ENCODE peak calls at places on chromosomes 6 and 20, in ten cellular contexts. One of them, this sample, is unnamed.
A peak's percentile ranks its signal among the peaks of the same experiment; 100 is the strongest.

GRCh38 chr6:36769676-36770499 is 69.4 kb downstream of the CPNE5 start:
- DNase-seq in pancreas: no peak
- DNase-seq in lung: peak; percentile 52
- DNase-seq in WERI-Rb-1: no peak
- DNase-seq in CD8-positive, alpha-beta T cell: no peak
- DNase-seq in naive thymus-derived CD4-positive, alpha-beta T cell: peak; percentile 36
- DNase-seq in CD4-positive, alpha-beta memory T cell: peak; percentile 20
- DNase-seq in AG04450: no peak
- DNase-seq in sigmoid colon: no peak
- DNase-seq in stomach: peak; percentile 34
- DNase-seq in this sample: no peak

GRCh38 chr20:58888521-58889333 is 36.2 kb downstream of the GNAS start:
- DNase-seq in sigmoid colon: peak; percentile 93
- DNase-seq in CD4-positive, alpha-beta memory T cell: peak; percentile 89
- DNase-seq in AG04450: no peak
- DNase-seq in naive thymus-derived CD4-positive, alpha-beta T cell: peak; percentile 86
- DNase-seq in pancreas: peak; percentile 92
- DNase-seq in WERI-Rb-1: no peak
- DNase-seq in stomach: peak; percentile 82
- DNase-seq in CD8-positive, alpha-beta T cell: peak; percentile 79
- DNase-seq in lung: peak; percentile 76
- DNase-seq in this sample: peak; percentile 72

GRCh38 chr6:166588691-166589333 is 2.3 kb upstream of the RAMACL start:
- DNase-seq in naive thymus-derived CD4-positive, alpha-beta T cell: no peak
- DNase-seq in AG04450: peak; percentile 33
- DNase-seq in WERI-Rb-1: no peak
- DNase-seq in pancreas: no peak
- DNase-seq in stomach: no peak
- DNase-seq in CD4-positive, alpha-beta memory T cell: no peak
- DNase-seq in sigmoid colon: no peak
- DNase-seq in CD8-positive, alpha-beta T cell: no peak
- DNase-seq in lung: no peak
- DNase-seq in this sample: no peak

GRCh38 chr6:89582669-89583325 is 55.8 kb downstream of the LYRM2 start:
- DNase-seq in AG04450: no peak
- DNase-seq in pancreas: no peak
- DNase-seq in CD4-positive, alpha-beta memory T cell: no peak
- DNase-seq in naive thymus-derived CD4-positive, alpha-beta T cell: no peak
- DNase-seq in WERI-Rb-1: peak; percentile 25
- DNase-seq in sigmoid colon: no peak
- DNase-seq in CD8-positive, alpha-beta T cell: no peak
- DNase-seq in stomach: no peak
- DNase-seq in lung: no peak
- DNase-seq in this sample: no peak

GRCh38 chr6:141326426-141326825 is 806.3 kb upstream of the GJE1 start:
- DNase-seq in stomach: no peak
- DNase-seq in CD4-positive, alpha-beta memory T cell: peak; percentile 47
- DNase-seq in AG04450: peak; percentile 94
- DNase-seq in lung: no peak
- DNase-seq in naive thymus-derived CD4-positive, alpha-beta T cell: peak; percentile 2
- DNase-seq in CD8-positive, alpha-beta T cell: no peak
- DNase-seq in pancreas: no peak
- DNase-seq in sigmoid colon: no peak
- DNase-seq in WERI-Rb-1: no peak
- DNase-seq in this sample: no peak

GRCh38 chr6:113997106-113997505 is 26.2 kb upstream of the HDAC2 start:
- DNase-seq in naive thymus-derived CD4-positive, alpha-beta T cell: no peak
- DNase-seq in stomach: no peak
- DNase-seq in CD4-positive, alpha-beta memory T cell: no peak
- DNase-seq in CD8-positive, alpha-beta T cell: no peak
- DNase-seq in sigmoid colon: no peak
- DNase-seq in AG04450: peak; percentile 50
- DNase-seq in lung: no peak
- DNase-seq in WERI-Rb-1: no peak
- DNase-seq in pancreas: no peak
- DNase-seq in this sample: no peak

GRCh38 chr6:3884007-3884745 is 35.0 kb downstream of the FAM50B start:
- DNase-seq in stomach: no peak
- DNase-seq in naive thymus-derived CD4-positive, alpha-beta T cell: no peak
- DNase-seq in lung: no peak
- DNase-seq in sigmoid colon: no peak
- DNase-seq in AG04450: peak; percentile 50
- DNase-seq in pancreas: no peak
- DNase-seq in CD8-positive, alpha-beta T cell: no peak
- DNase-seq in CD4-positive, alpha-beta memory T cell: no peak
- DNase-seq in WERI-Rb-1: no peak
- DNase-seq in this sample: no peak

GRCh38 chr6:136547336-136547735 is 2.9 kb downstream of the MAP7 start:
- DNase-seq in AG04450: no peak
- DNase-seq in lung: no peak
- DNase-seq in stomach: no peak
- DNase-seq in CD8-positive, alpha-beta T cell: no peak
- DNase-seq in naive thymus-derived CD4-positive, alpha-beta T cell: no peak
- DNase-seq in pancreas: no peak
- DNase-seq in CD4-positive, alpha-beta memory T cell: no peak
- DNase-seq in WERI-Rb-1: no peak
- DNase-seq in sigmoid colon: no peak
- DNase-seq in this sample: no peak

GRCh38 chr20:51554538-51555165 is 12.1 kb upstream of the NFATC2 start:
- DNase-seq in CD8-positive, alpha-beta T cell: no peak
- DNase-seq in pancreas: no peak
- DNase-seq in sigmoid colon: no peak
- DNase-seq in lung: no peak
- DNase-seq in CD4-positive, alpha-beta memory T cell: no peak
- DNase-seq in naive thymus-derived CD4-positive, alpha-beta T cell: no peak
- DNase-seq in AG04450: no peak
- DNase-seq in WERI-Rb-1: no peak
- DNase-seq in stomach: no peak
- DNase-seq in this sample: no peak
- H3K27ac ChIP-seq in CD8-positive, alpha-beta T cell: no peak overlapping the region
- H3K27ac ChIP-seq in pancreas: no peak overlapping the region
- H3K27ac ChIP-seq in sigmoid colon: no peak overlapping the region
- H3K27ac ChIP-seq in lung: no peak overlapping the region
- H3K27ac ChIP-seq in CD4-positive, alpha-beta memory T cell: no peak overlapping the region
- H3K27ac ChIP-seq in naive thymus-derived CD4-positive, alpha-beta T cell: no peak overlapping the region
- H3K27ac ChIP-seq in AG04450: no peak overlapping the region
- H3K27ac ChIP-seq in WERI-Rb-1: no peak overlapping the region
- H3K27ac ChIP-seq in stomach: no peak overlapping the region
- H3K27ac ChIP-seq in this sample: no peak overlapping the region

GRCh38 chr6:34512738-34513115 is 43.4 kb downstream of the SPDEF start:
- DNase-seq in CD4-positive, alpha-beta memory T cell: no peak
- DNase-seq in AG04450: no peak
- DNase-seq in CD8-positive, alpha-beta T cell: no peak
- DNase-seq in WERI-Rb-1: peak; percentile 45
- DNase-seq in stomach: no peak
- DNase-seq in lung: no peak
- DNase-seq in naive thymus-derived CD4-positive, alpha-beta T cell: no peak
- DNase-seq in pancreas: no peak
- DNase-seq in sigmoid colon: peak; percentile 25
- DNase-seq in this sample: no peak

GRCh38 chr6:34514593-34515472 is 41.3 kb downstream of the SPDEF start:
- DNase-seq in stomach: no peak
- DNase-seq in lung: no peak
- DNase-seq in sigmoid colon: peak; percentile 56
- DNase-seq in CD8-positive, alpha-beta T cell: no peak
- DNase-seq in CD4-positive, alpha-beta memory T cell: no peak
- DNase-seq in WERI-Rb-1: peak; percentile 99
- DNase-seq in pancreas: no peak
- DNase-seq in naive thymus-derived CD4-positive, alpha-beta T cell: no peak
- DNase-seq in AG04450: peak; percentile 13
- DNase-seq in this sample: peak; percentile 66

GRCh38 chr6:34515473-34516387 is 40.4 kb downstream of the SPDEF start:
- DNase-seq in sigmoid colon: peak; percentile 61
- DNase-seq in naive thymus-derived CD4-positive, alpha-beta T cell: no peak
- DNase-seq in AG04450: no peak
- DNase-seq in lung: no peak
- DNase-seq in WERI-Rb-1: peak; percentile 45
- DNase-seq in pancreas: no peak
- DNase-seq in stomach: no peak
- DNase-seq in CD4-positive, alpha-beta memory T cell: no peak
- DNase-seq in CD8-positive, alpha-beta T cell: no peak
- DNase-seq in this sample: no peak

GRCh38 chr6:34513628-34514027 is 42.5 kb downstream of the SPDEF start:
- DNase-seq in pancreas: no peak
- DNase-seq in naive thymus-derived CD4-positive, alpha-beta T cell: no peak
- DNase-seq in CD4-positive, alpha-beta memory T cell: no peak
- DNase-seq in AG04450: no peak
- DNase-seq in CD8-positive, alpha-beta T cell: no peak
- DNase-seq in sigmoid colon: peak; percentile 40
- DNase-seq in lung: no peak
- DNase-seq in stomach: no peak
- DNase-seq in WERI-Rb-1: peak; percentile 99
- DNase-seq in this sample: no peak

DNA sequence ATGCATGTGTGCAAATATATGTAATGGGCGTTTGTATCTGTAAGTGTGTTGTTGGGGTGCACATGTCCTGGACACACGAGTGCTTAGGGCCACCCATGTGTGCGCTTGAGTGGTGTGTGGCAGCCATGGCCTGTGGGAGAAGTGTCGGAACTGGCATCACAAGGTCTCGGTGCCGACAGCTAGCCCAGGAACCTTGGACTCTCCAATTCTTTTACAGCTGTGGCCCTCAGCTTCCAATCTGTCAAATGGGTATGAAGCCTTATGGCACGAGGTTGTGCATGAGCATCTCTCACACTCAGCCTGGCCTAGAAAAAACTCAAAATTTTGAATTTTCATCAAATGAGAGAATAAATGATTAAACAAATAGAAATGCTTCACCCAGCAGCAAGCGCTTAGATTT is 42.0 kb downstream of the SPDEF start:
- DNase-seq in CD8-positive, alpha-beta T cell: no peak
- DNase-seq in sigmoid colon: peak; percentile 9
- DNase-seq in WERI-Rb-1: no peak
- DNase-seq in naive thymus-derived CD4-positive, alpha-beta T cell: no peak
- DNase-seq in lung: no peak
- DNase-seq in stomach: no peak
- DNase-seq in CD4-positive, alpha-beta memory T cell: no peak
- DNase-seq in pancreas: no peak
- DNase-seq in AG04450: no peak
- DNase-seq in this sample: no peak
- H3K27ac ChIP-seq in CD8-positive, alpha-beta T cell: no peak overlapping the region
- H3K27ac ChIP-seq in sigmoid colon: no peak overlapping the region
- H3K27ac ChIP-seq in WERI-Rb-1: peak overlapping the region; percentile 90
- H3K27ac ChIP-seq in naive thymus-derived CD4-positive, alpha-beta T cell: no peak overlapping the region
- H3K27ac ChIP-seq in lung: no peak overlapping the region
- H3K27ac ChIP-seq in stomach: no peak overlapping the region
- H3K27ac ChIP-seq in CD4-positive, alpha-beta memory T cell: no peak overlapping the region
- H3K27ac ChIP-seq in pancreas: no peak overlapping the region
- H3K27ac ChIP-seq in AG04450: no peak overlapping the region
- H3K27ac ChIP-seq in this sample: peak overlapping the region; percentile 41

GRCh38 chr6:145815875-145816274 is 1.3 kb upstream of the FBXO30 start:
- DNase-seq in CD4-positive, alpha-beta memory T cell: no peak
- DNase-seq in stomach: no peak
- DNase-seq in WERI-Rb-1: peak; percentile 20
- DNase-seq in naive thymus-derived CD4-positive, alpha-beta T cell: no peak
- DNase-seq in CD8-positive, alpha-beta T cell: no peak
- DNase-seq in pancreas: no peak
- DNase-seq in AG04450: no peak
- DNase-seq in lung: no peak
- DNase-seq in sigmoid colon: no peak
- DNase-seq in this sample: no peak

GRCh38 chr6:145816392-145816791 is 1.8 kb upstream of the FBXO30 start:
- DNase-seq in AG04450: no peak
- DNase-seq in pancreas: no peak
- DNase-seq in WERI-Rb-1: no peak
- DNase-seq in naive thymus-derived CD4-positive, alpha-beta T cell: no peak
- DNase-seq in CD8-positive, alpha-beta T cell: no peak
- DNase-seq in stomach: no peak
- DNase-seq in CD4-positive, alpha-beta memory T cell: no peak
- DNase-seq in lung: no peak
- DNase-seq in sigmoid colon: no peak
- DNase-seq in this sample: no peak

GRCh38 chr6:145814035-145814500 is 527 bp downstream of the FBXO30 start:
- DNase-seq in AG04450: no peak
- DNase-seq in lung: no peak
- DNase-seq in pancreas: peak; percentile 74
- DNase-seq in CD4-positive, alpha-beta memory T cell: no peak
- DNase-seq in CD8-positive, alpha-beta T cell: no peak
- DNase-seq in stomach: no peak
- DNase-seq in naive thymus-derived CD4-positive, alpha-beta T cell: peak; percentile 7
- DNase-seq in WERI-Rb-1: peak; percentile 38
- DNase-seq in sigmoid colon: peak; percentile 69
- DNase-seq in this sample: peak; percentile 51

GRCh38 chr6:145814501-145815350 is at the start of gene FBXO30:
- DNase-seq in naive thymus-derived CD4-positive, alpha-beta T cell: peak; percentile 88
- DNase-seq in sigmoid colon: peak; percentile 91
- DNase-seq in CD8-positive, alpha-beta T cell: peak; percentile 82
- DNase-seq in lung: peak; percentile 86
- DNase-seq in AG04450: peak; percentile 61
- DNase-seq in pancreas: peak; percentile 91
- DNase-seq in WERI-Rb-1: peak; percentile 87
- DNase-seq in CD4-positive, alpha-beta memory T cell: peak; percentile 88
- DNase-seq in stomach: peak; percentile 89
- DNase-seq in this sample: peak; percentile 92

GRCh38 chr6:145815351-145815772 is 767 bp upstream of the FBXO30 start:
- DNase-seq in AG04450: no peak
- DNase-seq in CD8-positive, alpha-beta T cell: no peak
- DNase-seq in sigmoid colon: peak; percentile 71
- DNase-seq in naive thymus-derived CD4-positive, alpha-beta T cell: no peak
- DNase-seq in lung: no peak
- DNase-seq in CD4-positive, alpha-beta memory T cell: no peak
- DNase-seq in WERI-Rb-1: peak; percentile 37
- DNase-seq in pancreas: no peak
- DNase-seq in stomach: no peak
- DNase-seq in this sample: no peak
- H3K27ac ChIP-seq in AG04450: peak overlapping the region; percentile 82
- H3K27ac ChIP-seq in CD8-positive, alpha-beta T cell: peak overlapping the region; percentile 58
- H3K27ac ChIP-seq in sigmoid colon: peak overlapping the region; percentile 98
- H3K27ac ChIP-seq in naive thymus-derived CD4-positive, alpha-beta T cell: peak overlapping the region; percentile 80
- H3K27ac ChIP-seq in lung: peak overlapping the region; percentile 99
- H3K27ac ChIP-seq in CD4-positive, alpha-beta memory T cell: peak overlapping the region; percentile 86
- H3K27ac ChIP-seq in WERI-Rb-1: peak overlapping the region; percentile 88
- H3K27ac ChIP-seq in pancreas: peak overlapping the region; percentile 90
- H3K27ac ChIP-seq in stomach: peak overlapping the region; percentile 93
- H3K27ac ChIP-seq in this sample: peak overlapping the region; percentile 87

GRCh38 chr6:33782561-33782960 is 6.4 kb downstream of the LEMD2 start:
- DNase-seq in naive thymus-derived CD4-positive, alpha-beta T cell: no peak
- DNase-seq in sigmoid colon: no peak
- DNase-seq in WERI-Rb-1: no peak
- DNase-seq in stomach: no peak
- DNase-seq in CD8-positive, alpha-beta T cell: no peak
- DNase-seq in AG04450: no peak
- DNase-seq in pancreas: no peak
- DNase-seq in lung: no peak
- DNase-seq in CD4-positive, alpha-beta memory T cell: no peak
- DNase-seq in this sample: no peak

GRCh38 chr6:33783781-33784520 is 5.0 kb downstream of the LEMD2 start:
- DNase-seq in sigmoid colon: no peak
- DNase-seq in AG04450: no peak
- DNase-seq in stomach: no peak
- DNase-seq in CD8-positive, alpha-beta T cell: no peak
- DNase-seq in lung: no peak
- DNase-seq in CD4-positive, alpha-beta memory T cell: no peak
- DNase-seq in naive thymus-derived CD4-positive, alpha-beta T cell: no peak
- DNase-seq in pancreas: peak; percentile 32
- DNase-seq in WERI-Rb-1: no peak
- DNase-seq in this sample: no peak

GRCh38 chr6:33779305-33779704 is 9.6 kb downstream of the LEMD2 start:
- DNase-seq in sigmoid colon: no peak
- DNase-seq in stomach: no peak
- DNase-seq in AG04450: no peak
- DNase-seq in pancreas: no peak
- DNase-seq in CD8-positive, alpha-beta T cell: no peak
- DNase-seq in naive thymus-derived CD4-positive, alpha-beta T cell: no peak
- DNase-seq in WERI-Rb-1: peak; percentile 91
- DNase-seq in lung: no peak
- DNase-seq in CD4-positive, alpha-beta memory T cell: no peak
- DNase-seq in this sample: no peak

GRCh38 chr6:33779895-33780294 is 9.0 kb downstream of the LEMD2 start:
- DNase-seq in pancreas: no peak
- DNase-seq in AG04450: no peak
- DNase-seq in WERI-Rb-1: no peak
- DNase-seq in sigmoid colon: no peak
- DNase-seq in CD4-positive, alpha-beta memory T cell: no peak
- DNase-seq in stomach: no peak
- DNase-seq in naive thymus-derived CD4-positive, alpha-beta T cell: no peak
- DNase-seq in CD8-positive, alpha-beta T cell: no peak
- DNase-seq in lung: no peak
- DNase-seq in this sample: no peak

DNA sequence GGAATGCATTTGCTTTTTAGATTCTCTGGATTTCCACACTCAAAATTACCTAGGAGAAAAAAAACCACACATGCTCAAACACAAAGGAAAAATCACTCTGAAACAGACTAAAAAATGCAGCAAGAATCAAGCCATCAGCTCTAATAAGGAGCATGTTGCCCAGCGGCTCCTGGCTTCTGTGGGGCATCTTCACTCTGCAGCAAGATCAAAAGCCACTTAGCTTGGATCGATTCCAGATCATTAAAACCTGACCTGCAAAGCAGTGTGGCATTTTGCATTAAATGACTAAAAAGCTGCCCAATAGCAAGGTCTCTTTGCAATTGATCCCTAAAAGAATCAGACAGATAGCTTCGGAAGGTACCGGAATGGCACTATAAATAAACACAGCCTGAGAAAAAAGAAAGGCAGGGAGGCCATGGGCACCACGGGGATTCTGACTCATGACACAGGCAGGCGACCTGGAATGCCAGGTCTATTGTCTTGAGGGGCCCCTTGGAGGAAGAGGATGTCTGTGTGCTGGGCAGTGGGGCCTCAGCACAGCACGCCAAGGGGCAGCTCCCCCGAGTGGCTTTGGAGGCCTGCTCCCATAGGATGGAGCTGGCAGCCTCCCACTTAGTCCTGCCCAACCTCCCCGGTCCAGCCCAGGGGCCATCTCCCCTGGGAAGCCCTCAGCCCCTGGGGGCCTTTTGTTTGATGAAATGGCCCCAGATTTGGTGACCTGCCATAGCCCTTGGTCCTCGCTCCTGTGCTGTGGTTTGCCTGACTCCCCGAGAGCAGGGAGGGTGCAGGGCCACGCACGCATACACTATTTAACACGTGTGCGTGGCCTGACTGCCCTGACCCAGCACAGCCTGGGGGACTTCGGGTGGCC is 7.6 kb downstream of the LEMD2 start:
- DNase-seq in pancreas: peak; percentile 48
- DNase-seq in CD8-positive, alpha-beta T cell: no peak
- DNase-seq in stomach: no peak
- DNase-seq in WERI-Rb-1: no peak
- DNase-seq in sigmoid colon: no peak
- DNase-seq in naive thymus-derived CD4-positive, alpha-beta T cell: no peak
- DNase-seq in CD4-positive, alpha-beta memory T cell: no peak
- DNase-seq in AG04450: no peak
- DNase-seq in lung: no peak
- DNase-seq in this sample: no peak
- H3K27ac ChIP-seq in pancreas: no peak overlapping the region
- H3K27ac ChIP-seq in CD8-positive, alpha-beta T cell: no peak overlapping the region
- H3K27ac ChIP-seq in stomach: peak overlapping the region; percentile 30
- H3K27ac ChIP-seq in WERI-Rb-1: peak overlapping the region; percentile 13
- H3K27ac ChIP-seq in sigmoid colon: peak overlapping the region; percentile 16
- H3K27ac ChIP-seq in naive thymus-derived CD4-positive, alpha-beta T cell: no peak overlapping the region
- H3K27ac ChIP-seq in CD4-positive, alpha-beta memory T cell: no peak overlapping the region
- H3K27ac ChIP-seq in AG04450: peak overlapping the region; percentile 31
- H3K27ac ChIP-seq in lung: no peak overlapping the region
- H3K27ac ChIP-seq in this sample: no peak overlapping the region